ENCODE peak calls at places on chromosomes 3 and 15, in nine cellular contexts. X is heart left ventricle, Y is endothelial cell of umbilical vein, B is tibial artery, P is astrocyte, N is SK-N-SH, E is colonic mucosa, G is right lobe of liver, R is GM12878. O is an unnamed sample.
A peak's percentile ranks its signal among the peaks of the same experiment; 100 is the strongest.

GRCh38 chr3:45032113-45032512 is 6.0 kb downstream of the CLEC3B start:
- DNase-seq in P (no peak), G (no peak), N (no peak), Y (no peak), R (no peak), X (no peak), E (no peak), B (no peak), O (no peak)

GRCh38 chr15:20358066-20358780 is 183.4 kb downstream of the GOLGA6L6 start:
- DNase-seq in E (no peak), X (peak; percentile 23), G (no peak), P (no peak), R (no peak), B (no peak), Y (no peak), N (no peak), O (peak; percentile 62)

GRCh38 chr3:94101860-94102259 is 39.0 kb downstream of the NSUN3 start:
- DNase-seq in Y (peak; percentile 8), R (no peak), P (no peak), E (no peak), B (no peak), G (no peak), X (no peak), N (no peak), O (no peak)

GRCh38 chr3:185089343-185089742 is 63.5 kb downstream of the C3orf70 start:
- DNase-seq in E (no peak), P (peak; percentile 59), R (no peak), X (no peak), B (no peak), G (no peak), N (no peak), Y (no peak), O (no peak)

GRCh38 chr3:127452321-127452821 is 138.2 kb downstream of the TPRA1 start:
- DNase-seq in Y (no peak), P (no peak), G (peak; percentile 13), R (no peak), E (no peak), X (no peak), N (no peak), B (peak; percentile 12), O (no peak)

GRCh38 chr3:160885791-160886286 is 129.8 kb downstream of the PPM1L start:
- DNase-seq in E (peak; percentile 60), R (peak; percentile 13), G (no peak), B (no peak), N (no peak), X (peak; percentile 84), Y (peak; percentile 20), P (peak; percentile 58), O (no peak)

GRCh38 chr15:74433592-74434259 is at the start of gene SEMA7A:
- DNase-seq in R (peak; percentile 57), Y (peak; percentile 70), P (peak; percentile 55), G (peak; percentile 90), X (peak; percentile 85), N (peak; percentile 96), E (peak; percentile 76), B (peak; percentile 64), O (peak; percentile 49)

GRCh38 chr15:62985768-62986167 is 56.8 kb upstream of the TPM1 start:
- DNase-seq in R (no peak), Y (peak; percentile 3), E (no peak), P (peak; percentile 93), N (no peak), X (no peak), G (no peak), B (no peak), O (no peak)

GRCh38 chr3:134370611-134371451 is 3.4 kb downstream of the AMOTL2 start:
- DNase-seq in B (peak; percentile 18), R (no peak), G (no peak), E (no peak), Y (no peak), P (no peak), X (no peak), N (no peak), O (peak; percentile 61)

GRCh38 chr3:149532463-149533180 is 58.1 kb downstream of the TM4SF4 start:
- DNase-seq in G (no peak), E (no peak), Y (peak; percentile 58), R (no peak), B (no peak), N (no peak), X (no peak), P (no peak), O (no peak)

GRCh38 chr15:34065941-34066340 is 26.9 kb upstream of the AVEN start:
- DNase-seq in N (no peak), B (no peak), X (no peak), E (no peak), G (no peak), Y (no peak), R (no peak), P (no peak), O (no peak)

GRCh38 chr3:112136959-112137693 is 4.1 kb upstream of the GCSAM start:
- DNase-seq in B (no peak), G (no peak), R (no peak), P (no peak), E (no peak), Y (peak; percentile 57), X (no peak), N (no peak), O (no peak)

GRCh38 chr3:123096701-123097100 is 29.9 kb downstream of the PDIA5 start:
- DNase-seq in N (peak; percentile 66), X (peak; percentile 78), E (no peak), B (no peak), P (peak; percentile 48), G (peak; percentile 72), Y (no peak), R (no peak), O (peak; percentile 78)

GRCh38 chr15:40217166-40217785 is 21.6 kb upstream of the PAK6 start:
- DNase-seq in B (no peak), X (peak; percentile 52), G (no peak), N (peak; percentile 71), P (peak; percentile 33), R (peak; percentile 26), E (peak; percentile 66), Y (peak; percentile 73), O (no peak)

GRCh38 chr15:35305031-35305555 is 220.0 kb upstream of the NANOGP8 start:
- DNase-seq in N (no peak), E (no peak), R (no peak), P (peak; percentile 49), X (no peak), B (no peak), Y (peak; percentile 50), G (no peak), O (no peak)

GRCh38 chr15:31513178-31513577 is 186.5 kb downstream of the KLF13 start:
- DNase-seq in G (no peak), R (no peak), P (no peak), B (no peak), E (no peak), Y (no peak), N (no peak), X (no peak), O (no peak)

GRCh38 chr3:186342197-186342596 is 19.8 kb downstream of the DGKG start:
- DNase-seq in R (no peak), E (no peak), P (no peak), N (no peak), B (no peak), Y (no peak), X (no peak), G (no peak), O (no peak)

DNA sequence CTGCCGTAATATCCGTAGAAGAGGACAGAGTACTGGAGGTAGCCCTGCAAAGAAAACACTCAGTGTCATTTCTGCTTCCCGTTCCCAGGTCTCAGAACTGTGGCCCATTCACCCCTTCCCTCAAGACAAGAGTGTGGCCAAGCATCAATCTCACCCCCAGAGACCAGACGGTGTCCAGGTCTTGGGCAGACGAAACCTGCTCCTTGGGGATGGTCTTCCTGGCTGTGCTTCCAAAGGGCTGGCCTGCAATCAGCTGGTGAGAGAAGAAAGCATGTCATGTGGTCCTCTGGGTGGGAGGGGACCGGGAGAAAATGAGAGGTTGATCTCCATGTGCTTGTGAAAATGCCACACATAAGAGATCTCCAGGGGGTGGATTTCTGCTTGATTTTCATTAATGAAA is 15.8 kb downstream of the TMC3 start:
- DNase-seq in B (no peak), P (no peak), X (no peak), R (no peak), N (no peak), G (no peak), Y (no peak), E (no peak), O (no peak)
- H3K4me3 ChIP-seq in B (no peak overlapping the region), P (no peak overlapping the region), X (no peak overlapping the region), R (no peak overlapping the region), N (no peak overlapping the region), G (no peak overlapping the region), Y (no peak overlapping the region), E (no peak overlapping the region), O (no peak overlapping the region)

GRCh38 chr3:72811551-72811950 is 36.7 kb downstream of the SHQ1 start:
- DNase-seq in X (no peak), E (no peak), N (no peak), R (no peak), P (no peak), G (no peak), Y (no peak), B (no peak), O (no peak)
- TF ChIP-seq CTCF in X (no peak), E (no peak), N (no peak), R (no peak), P (no peak), G (no peak), Y (no peak), B (no peak), O (no peak)

GRCh38 chr3:175861916-175862315 is 1002.8 kb downstream of the NAALADL2 start:
- DNase-seq in Y (no peak), B (no peak), R (no peak), G (no peak), X (no peak), E (no peak), P (no peak), N (no peak), O (no peak)
- H3K27ac ChIP-seq in Y (no peak overlapping the region), B (no peak overlapping the region), R (no peak overlapping the region), G (no peak overlapping the region), X (no peak overlapping the region), E (no peak overlapping the region), P (no peak overlapping the region), N (no peak overlapping the region), O (no peak overlapping the region)

DNA sequence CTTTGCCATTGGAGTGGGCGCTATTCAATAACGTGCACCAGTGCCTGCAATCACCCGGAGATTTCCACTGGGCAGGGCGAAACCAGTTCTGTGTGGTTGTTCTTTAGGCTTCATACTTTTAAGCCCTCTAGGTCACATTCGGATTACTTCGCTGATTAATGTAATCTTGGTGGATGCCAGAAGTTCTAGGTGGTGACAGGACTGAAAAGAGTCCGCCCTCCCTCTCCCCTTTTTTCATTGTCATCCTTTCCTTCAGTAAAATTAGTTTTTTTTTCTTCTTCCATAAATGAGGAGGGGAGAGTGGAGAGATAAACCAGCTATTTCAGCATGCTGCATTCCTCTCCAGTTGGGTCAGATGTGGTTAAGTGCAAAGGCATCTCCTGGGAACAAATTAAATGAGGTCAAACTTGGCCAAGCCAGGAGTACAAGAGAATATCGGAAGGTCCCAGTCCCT is 2.3 kb upstream of the SLC2A2 start:
- DNase-seq in B (no peak), R (no peak), X (no peak), G (no peak), Y (no peak), E (no peak), N (no peak), P (peak; percentile 96), O (no peak)
- H3K4me3 ChIP-seq in B (peak overlapping the region; percentile 34), R (no peak overlapping the region), X (peak overlapping the region; percentile 44), G (peak overlapping the region; percentile 67), Y (no peak overlapping the region), E (no peak overlapping the region), N (peak overlapping the region; percentile 41), P (peak overlapping the region; percentile 58), O (peak overlapping the region; percentile 41)

O was measured in ascending aorta.